ENCODE peak calls at places on chromosomes 3 and 15, in seven cellular contexts. E is SK-N-MC; Q is colonic mucosa; L is pancreas; F is left ventricle myocardium inferior; J is adrenal gland; D is CD8-positive, alpha-beta memory T cell. M is an unnamed sample.

GRCh38 chr3:40137586-40138295 is 171.8 kb upstream of the EIF1B start:
- DNase-seq in F (no peak), D (no peak), E (no peak), Q (no peak), J (no peak), L (no peak), M (no peak)

GRCh38 chr3:63687569-63688233 is 35.2 kb downstream of the SNTN start:
- DNase-seq in F (no peak), Q (no peak), D (no peak), J (no peak), E (no peak), L (no peak), M (no peak)

GRCh38 chr15:96462768-96463167 is 132.3 kb downstream of the NR2F2 start:
- DNase-seq in J (no peak), E (no peak), F (no peak), Q (no peak), D (no peak), L (no peak), M (no peak)

GRCh38 chr3:84946240-84946639 is 12.5 kb upstream of the CADM2 start:
- DNase-seq in F (no peak), E (no peak), J (no peak), L (no peak), D (no peak), Q (no peak), M (no peak)

GRCh38 chr15:87648278-87648677 is 608.3 kb downstream of the NTRK3 start:
- DNase-seq in Q (no peak), D (no peak), L (no peak), E (no peak), J (no peak), F (no peak), M (no peak)

GRCh38 chr3:156311930-156312329 is 191.6 kb downstream of the KCNAB1 start:
- DNase-seq in D (no peak), J (no peak), F (no peak), Q (no peak), L (no peak), E (no peak), M (no peak)

GRCh38 chr15:88539441-88539840 is 7.0 kb downstream of the DET1 start:
- DNase-seq in D (no peak), E (no peak), J (no peak), Q (no peak), F (no peak), L (no peak), M (no peak)

GRCh38 chr15:29558261-29558660 is 264.0 kb downstream of the TJP1 start:
- DNase-seq in L (no peak), E (no peak), J (no peak), D (no peak), F (no peak), Q (no peak), M (no peak)

GRCh38 chr15:68492855-68493254 is 60.9 kb upstream of the ITGA11 start:
- DNase-seq in F (peak; percentile 55), J (no peak), D (no peak), E (no peak), Q (no peak), L (no peak), M (no peak)

GRCh38 chr15:48703544-48703943 is 58.0 kb upstream of the FBN1 start:
- DNase-seq in D (no peak), L (no peak), E (no peak), F (no peak), Q (no peak), J (no peak), M (no peak)

GRCh38 chr3:63043631-63044030 is 168.4 kb upstream of the CADPS start:
- DNase-seq in L (no peak), J (no peak), E (no peak), D (no peak), F (no peak), Q (peak; percentile 70), M (no peak)

GRCh38 chr15:51861557-51862350 is 32.3 kb downstream of the TMOD3 start:
- DNase-seq in J (no peak), L (no peak), Q (no peak), E (no peak), D (peak; percentile 67), F (no peak), M (peak; percentile 75)

GRCh38 chr3:52436500-52437106 is 8.3 kb downstream of the SEMA3G start:
- DNase-seq in J (no peak), E (no peak), L (no peak), Q (peak; percentile 19), D (no peak), F (peak; percentile 42), M (no peak)

GRCh38 chr3:124281453-124282316 is 289.8 kb upstream of the ROPN1 start:
- DNase-seq in Q (peak; percentile 40), E (no peak), D (no peak), J (peak; percentile 69), L (no peak), F (no peak), M (no peak)

GRCh38 chr3:125212509-125213372 is at the start of gene SLC12A8:
- DNase-seq in F (no peak), E (no peak), L (peak; percentile 53), Q (peak; percentile 66), J (no peak), D (no peak), M (no peak)

GRCh38 chr3:128855574-128855973 is 23.8 kb upstream of the ACAD9 start:
- DNase-seq in E (no peak), F (no peak), Q (no peak), J (no peak), D (no peak), L (no peak), M (no peak)
- H3K9me3 ChIP-seq in E (peaks cover 24% of the 10 kb centered on the region), F (peaks cover 53% of the 10 kb centered on the region), Q (no peaks in the 10 kb centered on the region), J (no peaks in the 10 kb centered on the region), D (peaks cover 23% of the 10 kb centered on the region), L (no peaks in the 10 kb centered on the region), M (peaks cover 41% of the 10 kb centered on the region)

GRCh38 chr3:190506271-190506670 is 7.6 kb upstream of the IL1RAP start:
- DNase-seq in J (no peak), E (no peak), F (no peak), D (no peak), Q (no peak), L (no peak), M (no peak)

GRCh38 chr3:190505381-190506003 is 8.4 kb upstream of the IL1RAP start:
- DNase-seq in D (no peak), L (no peak), F (no peak), J (no peak), E (no peak), Q (no peak), M (no peak)

GRCh38 chr3:190499157-190499556 is 14.7 kb upstream of the IL1RAP start:
- DNase-seq in F (no peak), L (no peak), E (no peak), Q (no peak), J (no peak), D (no peak), M (no peak)

GRCh38 chr3:190504354-190505125 is 9.3 kb upstream of the IL1RAP start:
- DNase-seq in F (no peak), L (no peak), D (no peak), J (no peak), Q (no peak), E (peak; percentile 91), M (no peak)
- H3K9me3 ChIP-seq in F (no peaks in the 10 kb centered on the region), L (no peaks in the 10 kb centered on the region), D (no peaks in the 10 kb centered on the region), J (no peaks in the 10 kb centered on the region), Q (no peaks in the 10 kb centered on the region), E (no peaks in the 10 kb centered on the region), M (no peaks in the 10 kb centered on the region)

DNA sequence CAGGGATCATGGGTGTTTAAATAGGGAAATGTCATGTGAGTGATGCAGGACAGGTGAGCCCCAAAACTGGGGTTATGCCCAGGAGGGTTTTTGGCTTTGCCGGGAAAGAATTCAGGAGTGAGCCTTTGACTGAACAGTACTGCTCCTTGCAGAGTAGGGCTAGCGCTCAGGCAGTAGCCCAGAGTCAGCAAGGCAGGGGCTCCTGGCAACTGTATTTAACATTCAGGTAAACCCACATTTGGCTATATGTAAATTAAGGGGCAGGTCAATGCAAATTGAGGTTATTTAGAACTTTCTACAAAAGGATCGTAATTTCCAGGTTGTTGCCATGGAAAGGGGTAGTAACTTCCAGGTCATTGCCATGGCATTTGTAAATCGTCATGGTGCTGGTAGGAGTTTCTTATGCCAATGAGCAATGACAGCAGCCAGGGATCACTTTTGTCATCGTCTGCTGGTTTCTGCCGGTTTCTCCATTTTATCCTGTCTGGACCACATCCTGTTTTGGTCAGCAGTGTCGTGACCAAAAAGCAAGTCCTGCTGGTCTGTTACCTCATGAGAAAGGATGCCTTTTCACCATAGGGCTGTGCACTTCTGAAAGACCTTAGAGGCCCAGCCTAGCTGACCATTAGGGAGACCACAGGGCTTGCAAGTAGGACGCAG is 24.3 kb downstream of the MTHFS start:
- DNase-seq in D (peak; percentile 59), E (no peak), J (no peak), L (no peak), Q (no peak), F (no peak), M (peak; percentile 58)
- H3K9me3 ChIP-seq in D (peaks cover 10% of the 10 kb centered on the region), E (peaks cover 5% of the 10 kb centered on the region), J (peaks cover 11% of the 10 kb centered on the region), L (no peaks in the 10 kb centered on the region), Q (peaks cover under 1% of the 10 kb centered on the region), F (peaks cover 40% of the 10 kb centered on the region), M (peaks cover 34% of the 10 kb centered on the region)

GRCh38 chr15:25070357-25070963 is 115.7 kb downstream of the SNRPN start:
- DNase-seq in J (no peak), D (no peak), F (no peak), E (no peak), L (no peak), Q (no peak), M (no peak)
- H3K9me3 ChIP-seq in J (no peaks in the 10 kb centered on the region), D (peaks cover 100% of the 10 kb centered on the region), F (peaks cover 100% of the 10 kb centered on the region), E (peaks cover 36% of the 10 kb centered on the region), L (no peaks in the 10 kb centered on the region), Q (peaks cover 28% of the 10 kb centered on the region), M (peaks cover 95% of the 10 kb centered on the region)

GRCh38 chr3:36677331-36678007 is 86.9 kb downstream of the DCLK3 start:
- DNase-seq in D (no peak), E (no peak), L (no peak), F (no peak), J (no peak), Q (no peak), M (no peak)
- H3K9me3 ChIP-seq in D (peaks cover 9% of the 10 kb centered on the region), E (no peaks in the 10 kb centered on the region), L (no peaks in the 10 kb centered on the region), F (peaks cover 57% of the 10 kb centered on the region), J (no peaks in the 10 kb centered on the region), Q (no peaks in the 10 kb centered on the region), M (peaks cover 13% of the 10 kb centered on the region)

M was measured in naive thymus-derived CD4-positive, alpha-beta T cell.